ENCODE peak calls at places on chromosomes 7 and 10, in four cellular contexts. J, G, U and F are unnamed samples.

GRCh38 chr7:36487756-36488336 is 98.2 kb downstream of the ANLN start:
- DNase-seq in J (peak), G (peak), U (peak), F (no peak)

GRCh38 chr10:107409517-107409916 is 245.0 kb upstream of the SORCS1 start:
- DNase-seq in J (no peak), G (no peak), U (no peak), F (no peak)

GRCh38 chr10:18566177-18566576 is 85.2 kb downstream of the NSUN6 start:
- DNase-seq in J (peak), G (no peak), U (no peak), F (no peak)

GRCh38 chr7:128304212-128304611 is 39.5 kb downstream of the RBM28 start:
- DNase-seq in J (no peak), G (no peak), U (no peak), F (no peak)

GRCh38 chr7:117489911-117490310 is 10.1 kb downstream of the CFTR start:
- DNase-seq in J (peak), G (no peak), U (peak), F (no peak)

GRCh38 chr10:102284531-102284930 is 39.2 kb downstream of the GBF1 start:
- DNase-seq in J (no peak), G (no peak), U (no peak), F (no peak)

GRCh38 chr7:8125680-8126444 is 136.1 kb downstream of the ICA1 start:
- DNase-seq in J (no peak), G (peak), U (no peak), F (no peak)

GRCh38 chr7:101728888-101729883 is 88.2 kb upstream of the CUX1 start:
- DNase-seq in J (peak), G (no peak), U (peak), F (peak)

GRCh38 chr10:99431190-99431549 is 746 bp upstream of the GOT1 start:
- DNase-seq in J (peak), G (no peak), U (no peak), F (peak)

GRCh38 chr10:42952931-42953683 is 123.8 kb upstream of the RET start:
- DNase-seq in J (no peak), G (no peak), U (no peak), F (no peak)

GRCh38 chr10:102120142-102120986 is at the start of gene LDB1:
- DNase-seq in J (peak), G (no peak), U (peak), F (peak)

GRCh38 chr7:149856583-149856982 is 17.2 kb upstream of the ATP6V0E2 start:
- DNase-seq in J (no peak), G (no peak), U (no peak), F (no peak)

GRCh38 chr10:14665865-14666857 is 108.5 kb downstream of the FAM107B start:
- DNase-seq in J (no peak), G (no peak), U (no peak), F (no peak)

GRCh38 chr10:43236176-43236850 is 30.6 kb downstream of the RASGEF1A start:
- DNase-seq in J (no peak), G (no peak), U (no peak), F (no peak)

GRCh38 chr10:91115618-91116390 is 104.7 kb upstream of the PCGF5 start:
- DNase-seq in J (no peak), G (no peak), U (no peak), F (no peak)

GRCh38 chr10:101397140-101397539 is 43.2 kb downstream of the BTRC start:
- DNase-seq in J (peak), G (no peak), U (peak), F (peak)

GRCh38 chr7:129557686-129558481 is 53.6 kb upstream of the NRF1 start:
- DNase-seq in J (no peak), G (no peak), U (no peak), F (no peak)

GRCh38 chr10:74913321-74913980 is 87.1 kb downstream of the KAT6B start:
- DNase-seq in J (no peak), G (no peak), U (no peak), F (no peak)

GRCh38 chr7:116738378-116738777 is 66.4 kb downstream of the MET start:
- DNase-seq in J (no peak), G (no peak), U (peak), F (no peak)

GRCh38 chr7:148110097-148110868 is 480.3 kb upstream of the C7orf33 start:
- DNase-seq in J (peak), G (no peak), U (peak), F (peak)

GRCh38 chr10:48305905-48306264 is 592 bp upstream of the MAPK8 start:
- DNase-seq in J (no peak), G (no peak), U (no peak), F (no peak)

GRCh38 chr7:1276626-1277175 is 44.0 kb downstream of the UNCX start:
- DNase-seq in J (no peak), G (no peak), U (no peak), F (no peak)

GRCh38 chr10:98431016-98431415 is 15.7 kb downstream of the HPS1 start:
- DNase-seq in J (no peak), G (no peak), U (no peak), F (no peak)

GRCh38 chr10:97651773-97652172 is 11.3 kb downstream of the PI4K2A start:
- DNase-seq in J (peak), G (no peak), U (no peak), F (no peak)

GRCh38 chr10:120205368-120206018 is 251.5 kb upstream of the PLPP4 start:
- DNase-seq in J (no peak), G (no peak), U (no peak), F (no peak)

GRCh38 chr7:113209449-113210203 is 91.3 kb upstream of the SMIM30 start:
- DNase-seq in J (no peak), G (no peak), U (no peak), F (no peak)

GRCh38 chr7:42198974-42199668 is 37.9 kb downstream of the GLI3 start:
- DNase-seq in J (no peak), G (no peak), U (no peak), F (no peak)

GRCh38 chr7:96397936-96398596 is 76.2 kb upstream of the SLC25A13 start:
- DNase-seq in J (no peak), G (no peak), U (no peak), F (no peak)

GRCh38 chr10:60611291-60611747 is 167.0 kb upstream of the CDK1 start:
- DNase-seq in J (peak), G (no peak), U (peak), F (peak)

GRCh38 chr7:132351858-132352539 is 224.3 kb downstream of the PLXNA4 start:
- DNase-seq in J (no peak), G (no peak), U (no peak), F (no peak)

GRCh38 chr10:78171633-78172032 is 138.0 kb downstream of the RPS24 start:
- DNase-seq in J (no peak), G (no peak), U (no peak), F (no peak)

GRCh38 chr7:122864016-122864415 is 22.2 kb downstream of the CADPS2 start:
- DNase-seq in J (no peak), G (no peak), U (no peak), F (no peak)

GRCh38 chr7:12146813-12147212 is 64.3 kb upstream of the TMEM106B start:
- DNase-seq in J (no peak), G (no peak), U (no peak), F (no peak)

GRCh38 chr10:129773359-129773990 is 190.6 kb downstream of the EBF3 start:
- DNase-seq in J (no peak), G (no peak), U (no peak), F (peak)

GRCh38 chr7:83824214-83824613 is 175.3 kb upstream of the SEMA3E start:
- DNase-seq in J (no peak), G (no peak), U (no peak), F (no peak)

GRCh38 chr7:36777062-36777461 is 52.8 kb upstream of the AOAH start:
- DNase-seq in J (no peak), G (no peak), U (no peak), F (no peak)

GRCh38 chr7:83415840-83416239 is 233.1 kb downstream of the SEMA3E start:
- DNase-seq in J (no peak), G (no peak), U (no peak), F (no peak)

DNA sequence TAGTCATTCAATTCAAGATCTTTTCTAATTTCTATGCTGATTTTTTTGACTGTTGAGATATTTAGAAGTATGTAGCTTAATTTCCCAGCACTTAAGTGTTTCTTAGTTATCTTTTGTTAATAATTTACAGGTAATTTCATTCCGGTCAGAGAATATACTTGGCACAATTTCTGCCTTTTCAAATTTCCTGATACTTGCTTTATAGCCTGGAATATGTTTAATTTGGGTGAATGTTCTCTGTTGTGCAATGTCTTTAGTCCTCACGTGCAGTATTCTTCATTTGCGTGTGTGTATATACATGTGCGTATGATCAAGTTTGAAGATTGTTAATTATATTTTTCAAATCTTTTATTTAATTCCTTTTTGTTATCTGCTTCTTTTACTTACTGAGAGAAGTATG is 989.3 kb downstream of the LRMDA start:
- DNase-seq in J (no peak), G (no peak), U (no peak), F (no peak)
- TF ChIP-seq BHLHE40 in J (no peak), G (no peak), U (no peak), F (no peak)

GRCh38 chr10:49837096-49837495 is 75.0 kb upstream of the OGDHL start:
- DNase-seq in J (peak), G (no peak), U (peak), F (no peak)

GRCh38 chr10:49841615-49842180 is 79.6 kb upstream of the OGDHL start:
- DNase-seq in J (no peak), G (no peak), U (no peak), F (no peak)

GRCh38 chr10:49833162-49833561 is 71.0 kb upstream of the OGDHL start:
- DNase-seq in J (no peak), G (no peak), U (no peak), F (no peak)

GRCh38 chr10:49834201-49834600 is 72.1 kb upstream of the OGDHL start:
- DNase-seq in J (no peak), G (no peak), U (no peak), F (no peak)

DNA sequence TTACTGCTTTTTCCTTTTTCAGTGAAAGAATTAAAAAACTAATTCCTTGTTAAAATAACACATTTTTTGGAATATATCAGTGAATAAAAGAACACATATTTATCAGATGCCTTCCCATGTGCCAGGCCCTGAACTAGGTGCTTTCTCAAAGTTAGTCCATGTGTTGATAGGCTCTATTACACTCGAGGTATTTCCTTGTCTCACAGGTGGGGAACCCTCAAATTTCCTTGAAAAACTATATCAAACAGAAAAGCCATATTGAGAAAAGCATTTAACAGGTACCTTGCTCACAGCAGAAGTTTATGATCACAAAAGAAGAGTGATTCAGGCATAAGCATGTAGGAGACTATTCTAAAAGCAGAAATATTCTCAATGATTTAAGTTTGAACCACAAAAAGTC is 75.6 kb upstream of the OGDHL start:
- DNase-seq in J (no peak), G (no peak), U (no peak), F (no peak)
- TF ChIP-seq POLR2AphosphoS2 in J (no peak), G (no peak), U (no peak), F (no peak)

GRCh38 chr10:63630928-63631685 is 109.9 kb downstream of the REEP3 start:
- DNase-seq in J (no peak), G (no peak), U (no peak), F (no peak)
- TF ChIP-seq BHLHE40 in J (no peak), G (no peak), U (no peak), F (no peak)

DNA sequence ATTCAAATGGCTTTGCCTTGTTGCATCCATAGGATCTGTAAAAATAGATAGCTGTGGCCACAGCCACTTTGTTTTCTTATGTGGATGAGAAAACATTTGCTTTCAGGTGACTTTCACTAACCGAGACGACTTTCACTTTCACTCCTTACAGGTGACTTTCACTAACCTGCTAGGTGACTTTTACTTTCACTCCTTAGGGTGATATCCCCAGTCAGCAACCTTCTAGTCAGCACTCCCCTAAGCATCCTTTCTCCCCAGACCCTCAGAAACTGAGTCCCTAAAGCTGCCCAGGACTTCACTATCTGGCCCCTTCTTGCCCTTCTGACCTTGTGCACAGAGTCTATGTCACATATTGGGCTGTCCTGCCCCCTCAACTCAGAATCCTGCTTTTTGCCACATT is 177.5 kb downstream of the RELN start:
- DNase-seq in J (no peak), G (no peak), U (peak), F (no peak)
- TF ChIP-seq POLR2AphosphoS2 in J (no peak), G (no peak), U (no peak), F (no peak)

GRCh38 chr7:51351661-51352060 is 35.1 kb upstream of the COBL start:
- DNase-seq in J (no peak), G (no peak), U (no peak), F (no peak)

GRCh38 chr7:51344406-51344805 is 27.8 kb upstream of the COBL start:
- DNase-seq in J (no peak), G (no peak), U (peak), F (no peak)

GRCh38 chr7:51350195-51350896 is 33.7 kb upstream of the COBL start:
- DNase-seq in J (peak), G (no peak), U (peak), F (no peak)

GRCh38 chr7:51340936-51341335 is 24.3 kb upstream of the COBL start:
- DNase-seq in J (no peak), G (no peak), U (no peak), F (no peak)

GRCh38 chr7:51346136-51346535 is 29.5 kb upstream of the COBL start:
- DNase-seq in J (no peak), G (no peak), U (no peak), F (no peak)
- TF ChIP-seq BHLHE40 in J (no peak), G (no peak), U (no peak), F (no peak)